ENCODE peak calls at places on chromosomes 5 and 9, in eight cellular contexts. D is HCT116, K is upper lobe of right lung, I is gastroesophageal sphincter, T is right cardiac atrium, A is pancreas, F is lower lobe of right lung, H is SK-N-SH treated with all-trans-retinoic acid at 6 μM for 48 hours. X is an unnamed sample.

GRCh38 chr9:134231330-134231745 is 67.0 kb upstream of the RNU6ATAC start:
- ATAC-seq in D (no peak), K (no peak), I (peak), T (no peak), A (no peak), F (no peak), H (no peak), X (no peak)

GRCh38 chr9:136546697-136547481 is 1.0 kb upstream of the NOTCH1 start:
- ATAC-seq in D (peak), K (peak), I (peak), T (peak), A (peak), F (peak), H (peak), X (peak)

GRCh38 chr5:151038801-151039238 is 18.4 kb downstream of the GPX3 start:
- ATAC-seq in D (peak), K (no peak), I (no peak), T (peak), A (no peak), F (no peak), H (peak), X (peak)

GRCh38 chr5:169197343-169197742 is 103.6 kb downstream of the SLIT3 start:
- ATAC-seq in D (no peak), K (peak), I (no peak), T (no peak), A (peak), F (peak), H (peak), X (no peak)

GRCh38 chr5:154505567-154505966 is 27.5 kb upstream of the HAND1 start:
- ATAC-seq in D (peak), K (no peak), I (no peak), T (no peak), A (no peak), F (no peak), H (peak), X (no peak)

GRCh38 chr5:76641514-76642120 is 18.4 kb upstream of the F2RL2 start:
- ATAC-seq in D (peak), K (peak), I (no peak), T (peak), A (peak), F (peak), H (peak), X (peak)

GRCh38 chr9:122374885-122375420 is 4.1 kb downstream of the PTGS1 start:
- ATAC-seq in D (no peak), K (peak), I (peak), T (peak), A (peak), F (peak), H (peak), X (no peak)

GRCh38 chr9:130598188-130598587 is 18.8 kb downstream of the FUBP3 start:
- ATAC-seq in D (no peak), K (no peak), I (no peak), T (no peak), A (no peak), F (no peak), H (no peak), X (no peak)

GRCh38 chr5:181187500-181188213 is 17.3 kb downstream of the TRIM7 start:
- ATAC-seq in D (peak), K (peak), I (peak), T (peak), A (peak), F (peak), H (peak), X (no peak)

GRCh38 chr5:132257131-132258101 is at the start of gene PDLIM4:
- ATAC-seq in D (no peak), K (peak), I (peak), T (peak), A (no peak), F (peak), H (peak), X (no peak)

GRCh38 chr5:174100490-174100889 is 55.0 kb downstream of the NSG2 start:
- ATAC-seq in D (peak), K (no peak), I (no peak), T (no peak), A (no peak), F (no peak), H (no peak), X (no peak)

GRCh38 chr5:56183507-56183906 is 49.6 kb downstream of the ANKRD55 start:
- ATAC-seq in D (peak), K (no peak), I (no peak), T (peak), A (no peak), F (peak), H (peak), X (peak)